ENCODE peak calls at places on chromosome 1, in five cellular contexts. M is H54, Q is HFFc6, V is NCI-H69, R is EL. N is an unnamed sample.

GRCh38 chr1:70382682-70383081 is 28.2 kb upstream of the ANKRD13C start:
- DNase-seq in M (no peak), Q (no peak), V (no peak), R (no peak), N (no peak)

GRCh38 chr1:221494670-221495069 is 247.2 kb downstream of the DUSP10 start:
- DNase-seq in M (no peak), Q (no peak), V (peak; percentile 76), R (peak; percentile 44), N (no peak)

GRCh38 chr1:119373465-119373864 is 4.9 kb downstream of the HAO2 start:
- DNase-seq in M (no peak), Q (peak; percentile 52), V (no peak), R (peak; percentile 35), N (no peak)

GRCh38 chr1:20353836-20354235 is 63.2 kb downstream of the VWA5B1 start:
- DNase-seq in M (no peak), Q (no peak), V (no peak), R (no peak), N (no peak)

GRCh38 chr1:172484252-172484651 is 40.4 kb upstream of the PIGC start:
- DNase-seq in M (no peak), Q (no peak), V (no peak), R (no peak), N (no peak)

GRCh38 chr1:180916012-180916770 is 3.5 kb downstream of the KIAA1614 start:
- DNase-seq in M (no peak), Q (no peak), V (no peak), R (no peak), N (no peak)

GRCh38 chr1:164640673-164641352 is 81.8 kb downstream of the PBX1 start:
- DNase-seq in M (no peak), Q (no peak), V (no peak), R (no peak), N (no peak)

GRCh38 chr1:228148196-228148861 is 1.4 kb upstream of the GJC2 start:
- DNase-seq in M (no peak), Q (no peak), V (no peak), R (no peak), N (no peak)

GRCh38 chr1:245888809-245889208 is 618.3 kb downstream of the SMYD3 start:
- DNase-seq in M (peak; percentile 20), Q (peak; percentile 33), V (peak; percentile 8), R (peak; percentile 52), N (peak; percentile 46)

GRCh38 chr1:76068542-76068941 is 6.0 kb upstream of the ST6GALNAC3 start:
- DNase-seq in M (peak; percentile 17), Q (peak; percentile 22), V (no peak), R (peak; percentile 70), N (no peak)

GRCh38 chr1:110118636-110119396 is 6.6 kb downstream of the UBL4B start:
- DNase-seq in M (no peak), Q (peak; percentile 35), V (peak; percentile 31), R (peak; percentile 41), N (no peak)

GRCh38 chr1:201732351-201732750 is 96.6 kb upstream of the IPO9 start:
- DNase-seq in M (no peak), Q (peak; percentile 51), V (no peak), R (peak; percentile 57), N (no peak)

GRCh38 chr1:93475691-93476090 is 27.8 kb downstream of the FNBP1L start:
- DNase-seq in M (no peak), Q (no peak), V (no peak), R (no peak), N (no peak)

GRCh38 chr1:113479713-113480676 is 89.7 kb downstream of the MAGI3 start:
- DNase-seq in M (no peak), Q (no peak), V (no peak), R (no peak), N (no peak)

GRCh38 chr1:38041941-38042834 is 4.4 kb downstream of the POU3F1 start:
- DNase-seq in M (no peak), Q (no peak), V (no peak), R (no peak), N (no peak)

GRCh38 chr1:201655243-201655642 is 116.3 kb downstream of the NAV1 start:
- DNase-seq in M (no peak), Q (peak; percentile 81), V (peak; percentile 82), R (peak; percentile 91), N (no peak)

GRCh38 chr1:235050911-235051360 is 77.7 kb downstream of the TOMM20 start:
- DNase-seq in M (no peak), Q (no peak), V (peak; percentile 35), R (peak; percentile 45), N (no peak)